ENCODE peak calls at places on chromosomes 6 and 20, in five cellular contexts. B, Q, P, M and S are unnamed samples.

GRCh38 chr6:152952866-152953509 is 29.9 kb downstream of the FBXO5 start:
- DNase-seq in B (peak; percentile 45), Q (peak; percentile 56), M (peak; percentile 27), P (no peak), S (no peak)

GRCh38 chr6:151002562-151002961 is 137.1 kb downstream of the MTHFD1L start:
- DNase-seq in B (no peak), P (no peak), M (no peak), Q (no peak), S (no peak)

GRCh38 chr20:17594443-17594842 is 24.6 kb downstream of the DSTN start:
- DNase-seq in B (no peak), P (no peak), M (no peak), Q (no peak), S (no peak)

GRCh38 chr6:56314683-56315523 is 67.5 kb upstream of the COL21A1 start:
- DNase-seq in Q (peak; percentile 46), P (peak; percentile 5), M (peak; percentile 3), B (peak; percentile 19), S (no peak)

GRCh38 chr20:19382371-19382770 is 169.9 kb downstream of the SLC24A3 start:
- DNase-seq in M (no peak), Q (no peak), P (no peak), B (no peak), S (no peak)

GRCh38 chr20:40807094-40807623 is 118.1 kb upstream of the MAFB start:
- DNase-seq in M (no peak), P (no peak), B (no peak), Q (no peak), S (no peak)

GRCh38 chr6:154537942-154538341 is 27.5 kb upstream of the CNKSR3 start:
- DNase-seq in B (no peak), Q (no peak), M (no peak), P (no peak), S (no peak)

GRCh38 chr6:53043626-53044025 is 21.6 kb upstream of the FBXO9 start:
- DNase-seq in B (no peak), M (no peak), Q (no peak), P (no peak), S (no peak)

GRCh38 chr20:57265649-57266250 is 691 bp downstream of the BMP7 start:
- DNase-seq in Q (no peak), B (no peak), M (no peak), P (no peak), S (no peak)

GRCh38 chr6:163897030-163897429 is 482.5 kb downstream of the QKI start:
- DNase-seq in M (no peak), P (no peak), Q (no peak), B (no peak), S (no peak)